ENCODE peak calls at places on chromosomes 6 and 20, in ten cellular contexts. Q, B, M, E, L, X, Z, F, G and P are unnamed samples.

GRCh38 chr6:71197770-71198169 is 90.8 kb upstream of the OGFRL1 start:
- DNase-seq in Q (no peak), B (no peak), M (no peak), E (no peak), L (no peak), X (no peak), Z (no peak), F (no peak), G (no peak), P (peak)

GRCh38 chr6:75693534-75693933 is 55.5 kb upstream of the MYO6 start:
- DNase-seq in Q (no peak), B (no peak), M (no peak), E (no peak), L (no peak), X (peak), Z (peak), F (no peak), G (no peak), P (no peak)

GRCh38 chr6:63923139-63923739 is 287.6 kb downstream of the PHF3 start:
- DNase-seq in Q (no peak), B (no peak), M (peak), E (no peak), L (peak), X (no peak), Z (peak), F (peak), G (no peak), P (peak)

GRCh38 chr20:63025534-63026331 is 19.0 kb upstream of the BHLHE23 start:
- DNase-seq in Q (peak), B (no peak), M (peak), E (no peak), L (no peak), X (peak), Z (no peak), F (no peak), G (no peak), P (no peak)

GRCh38 chr6:33886673-33887144 is 82.9 kb upstream of the MLN start:
- DNase-seq in Q (no peak), B (peak), M (no peak), E (peak), L (no peak), X (no peak), Z (peak), F (no peak), G (no peak), P (no peak)

GRCh38 chr6:168091381-168092264 is 12.6 kb upstream of the FRMD1 start:
- DNase-seq in Q (no peak), B (no peak), M (no peak), E (no peak), L (no peak), X (no peak), Z (no peak), F (no peak), G (no peak), P (no peak)

GRCh38 chr6:40936810-40937209 is 102.2 kb downstream of the UNC5CL start:
- DNase-seq in Q (no peak), B (no peak), M (no peak), E (no peak), L (no peak), X (peak), Z (peak), F (no peak), G (no peak), P (peak)

GRCh38 chr20:19502169-19502568 is 255.9 kb upstream of the RIN2 start:
- DNase-seq in Q (no peak), B (no peak), M (no peak), E (no peak), L (no peak), X (no peak), Z (no peak), F (no peak), G (no peak), P (no peak)

GRCh38 chr6:150588862-150589499 is 10.7 kb upstream of the PLEKHG1 start:
- DNase-seq in Q (no peak), B (no peak), M (no peak), E (no peak), L (peak), X (no peak), Z (no peak), F (no peak), G (no peak), P (no peak)

GRCh38 chr6:1686117-1687098 is 76.7 kb downstream of the FOXC1 start:
- DNase-seq in Q (no peak), B (peak), M (no peak), E (no peak), L (peak), X (peak), Z (peak), F (no peak), G (no peak), P (no peak)

GRCh38 chr6:149433901-149434300 is 33.8 kb downstream of the SUMO4 start:
- DNase-seq in Q (no peak), B (no peak), M (no peak), E (no peak), L (no peak), X (no peak), Z (no peak), F (no peak), G (no peak), P (no peak)

GRCh38 chr6:37516920-37517405 is 17.3 kb upstream of the CCDC167 start:
- DNase-seq in Q (peak), B (no peak), M (no peak), E (no peak), L (no peak), X (no peak), Z (no peak), F (peak), G (no peak), P (no peak)

GRCh38 chr20:6533321-6533720 is 234.2 kb upstream of the BMP2 start:
- DNase-seq in Q (no peak), B (no peak), M (no peak), E (no peak), L (no peak), X (peak), Z (peak), F (no peak), G (no peak), P (peak)

GRCh38 chr20:3964719-3965118 is 50.6 kb downstream of the RNF24 start:
- DNase-seq in Q (no peak), B (no peak), M (no peak), E (no peak), L (no peak), X (no peak), Z (no peak), F (no peak), G (no peak), P (no peak)

GRCh38 chr20:37539956-37540455 is 12.3 kb upstream of the BLCAP start:
- DNase-seq in Q (no peak), B (no peak), M (no peak), E (no peak), L (no peak), X (no peak), Z (no peak), F (no peak), G (no peak), P (no peak)

GRCh38 chr6:28810655-28811053 is 113.1 kb downstream of the TRIM27 start:
- DNase-seq in Q (no peak), B (no peak), M (no peak), E (no peak), L (no peak), X (no peak), Z (no peak), F (peak), G (no peak), P (no peak)

GRCh38 chr6:112044856-112045255 is 9.0 kb upstream of the CCN6 start:
- DNase-seq in Q (no peak), B (no peak), M (no peak), E (no peak), L (no peak), X (peak), Z (peak), F (no peak), G (no peak), P (peak)

GRCh38 chr20:60085551-60086132 is 127.4 kb downstream of the CDH26 start:
- DNase-seq in Q (no peak), B (no peak), M (no peak), E (no peak), L (no peak), X (no peak), Z (no peak), F (no peak), G (no peak), P (no peak)

GRCh38 chr6:117938324-117938995 is 31.4 kb downstream of the SLC35F1 start:
- DNase-seq in Q (no peak), B (no peak), M (no peak), E (no peak), L (peak), X (no peak), Z (no peak), F (no peak), G (no peak), P (no peak)

GRCh38 chr6:47114460-47114859 is 72.3 kb upstream of the ADGRF1 start:
- DNase-seq in Q (no peak), B (no peak), M (no peak), E (no peak), L (no peak), X (no peak), Z (no peak), F (no peak), G (no peak), P (no peak)

GRCh38 chr20:39861381-39861780 is 827.7 kb downstream of the MAFB start:
- DNase-seq in Q (no peak), B (no peak), M (no peak), E (no peak), L (peak), X (no peak), Z (no peak), F (no peak), G (no peak), P (no peak)

GRCh38 chr6:169851641-169852503 is 100.5 kb downstream of the ERMARD start:
- DNase-seq in Q (no peak), B (peak), M (no peak), E (no peak), L (no peak), X (no peak), Z (no peak), F (no peak), G (no peak), P (no peak)

GRCh38 chr20:49762940-49763766 is 49.5 kb upstream of the B4GALT5 start:
- DNase-seq in Q (no peak), B (no peak), M (no peak), E (no peak), L (no peak), X (no peak), Z (no peak), F (no peak), G (no peak), P (no peak)

GRCh38 chr6:113635222-113635970 is 221.7 kb upstream of the MARCKS start:
- DNase-seq in Q (no peak), B (no peak), M (no peak), E (no peak), L (no peak), X (no peak), Z (no peak), F (no peak), G (no peak), P (no peak)

GRCh38 chr20:63957004-63957689 is 931 bp upstream of the UCKL1 start:
- DNase-seq in Q (peak), B (peak), M (peak), E (peak), L (peak), X (no peak), Z (no peak), F (peak), G (no peak), P (peak)

GRCh38 chr6:35522660-35523658 is 10.3 kb upstream of the TULP1 start:
- DNase-seq in Q (peak), B (peak), M (peak), E (peak), L (peak), X (peak), Z (no peak), F (peak), G (peak), P (peak)

GRCh38 chr6:25769983-25770382 is 15.4 kb downstream of the SLC17A4 start:
- DNase-seq in Q (no peak), B (no peak), M (no peak), E (no peak), L (no peak), X (no peak), Z (no peak), F (no peak), G (no peak), P (peak)

GRCh38 chr6:22765015-22765414 is 195.6 kb downstream of the HDGFL1 start:
- DNase-seq in Q (no peak), B (no peak), M (no peak), E (no peak), L (no peak), X (no peak), Z (no peak), F (no peak), G (no peak), P (no peak)

GRCh38 chr6:141097471-141097870 is 1035.3 kb upstream of the GJE1 start:
- DNase-seq in Q (no peak), B (no peak), M (no peak), E (no peak), L (no peak), X (no peak), Z (no peak), F (no peak), G (no peak), P (no peak)

GRCh38 chr20:58930496-58930895 is 50.6 kb upstream of the NELFCD start:
- DNase-seq in Q (no peak), B (no peak), M (no peak), E (no peak), L (no peak), X (no peak), Z (no peak), F (no peak), G (no peak), P (no peak)

GRCh38 chr6:139306582-139306981 is 14.8 kb upstream of the TXLNB start:
- DNase-seq in Q (no peak), B (no peak), M (no peak), E (no peak), L (no peak), X (no peak), Z (no peak), F (no peak), G (no peak), P (no peak)

GRCh38 chr6:125944434-125944816 is 12.1 kb upstream of the HINT3 start:
- DNase-seq in Q (no peak), B (peak), M (no peak), E (no peak), L (no peak), X (peak), Z (no peak), F (no peak), G (no peak), P (no peak)

GRCh38 chr6:6696867-6697531 is 108.5 kb downstream of the LY86 start:
- DNase-seq in Q (peak), B (peak), M (peak), E (peak), L (no peak), X (no peak), Z (no peak), F (peak), G (no peak), P (no peak)

GRCh38 chr20:18279231-18279630 is 9.1 kb upstream of the ZNF133 start:
- DNase-seq in Q (no peak), B (no peak), M (no peak), E (no peak), L (no peak), X (no peak), Z (no peak), F (no peak), G (no peak), P (no peak)

GRCh38 chr6:36487698-36488097 is 44.9 kb downstream of the KCTD20 start:
- DNase-seq in Q (no peak), B (no peak), M (no peak), E (no peak), L (no peak), X (no peak), Z (no peak), F (no peak), G (no peak), P (no peak)

GRCh38 chr20:64074184-64074789 is 5.0 kb downstream of the RGS19 start:
- DNase-seq in Q (no peak), B (no peak), M (no peak), E (no peak), L (no peak), X (no peak), Z (no peak), F (no peak), G (no peak), P (no peak)

GRCh38 chr6:37083243-37084138 is 78.0 kb downstream of the FGD2 start:
- DNase-seq in Q (no peak), B (peak), M (no peak), E (no peak), L (peak), X (peak), Z (no peak), F (no peak), G (no peak), P (no peak)